ENCODE peak calls at places on chromosome 1, in eight cellular contexts. Y, V, F, J, P, W, G and U are unnamed samples.

GRCh38 chr1:114082047-114082630 is 71.5 kb downstream of the SYT6 start:
- DNase-seq in Y (no peak), V (no peak), F (no peak), J (no peak), P (no peak), W (no peak), G (no peak), U (no peak)

GRCh38 chr1:10674700-10675598 is 121.5 kb downstream of the CASZ1 start:
- DNase-seq in Y (no peak), V (no peak), F (no peak), J (peak), P (no peak), W (no peak), G (no peak), U (no peak)

GRCh38 chr1:118154220-118154619 is 30.8 kb downstream of the SPAG17 start:
- DNase-seq in Y (no peak), V (no peak), F (no peak), J (no peak), P (no peak), W (no peak), G (no peak), U (no peak)

GRCh38 chr1:206470692-206471414 is 577 bp downstream of the IKBKE start:
- DNase-seq in Y (peak), V (no peak), F (no peak), J (peak), P (no peak), W (peak), G (peak), U (peak)

GRCh38 chr1:221806984-221807383 is 65.1 kb upstream of the DUSP10 start:
- DNase-seq in Y (no peak), V (no peak), F (no peak), J (no peak), P (no peak), W (no peak), G (no peak), U (no peak)

GRCh38 chr1:21823206-21823979 is 11.3 kb downstream of the LDLRAD2 start:
- DNase-seq in Y (no peak), V (no peak), F (no peak), J (no peak), P (no peak), W (no peak), G (no peak), U (no peak)

GRCh38 chr1:10980841-10981727 is 31.4 kb upstream of the TARDBP start:
- DNase-seq in Y (no peak), V (peak), F (no peak), J (no peak), P (no peak), W (no peak), G (no peak), U (no peak)

GRCh38 chr1:243493156-243494129 is 237.6 kb downstream of the SDCCAG8 start:
- DNase-seq in Y (no peak), V (no peak), F (peak), J (no peak), P (no peak), W (no peak), G (no peak), U (no peak)

GRCh38 chr1:184665329-184665728 is 89.3 kb downstream of the EDEM3 start:
- DNase-seq in Y (no peak), V (no peak), F (no peak), J (no peak), P (no peak), W (no peak), G (no peak), U (no peak)
- H3K27ac ChIP-seq in Y (no peak), V (no peak), F (no peak), J (no peak), P (no peak), W (no peak), G (no peak), U (no peak)

GRCh38 chr1:17216078-17216477 is 11.2 kb downstream of the PADI1 start:
- DNase-seq in Y (no peak), V (no peak), F (no peak), J (no peak), P (no peak), W (no peak), G (no peak), U (no peak)

GRCh38 chr1:17217607-17218006 is 12.7 kb downstream of the PADI1 start:
- DNase-seq in Y (no peak), V (no peak), F (no peak), J (no peak), P (no peak), W (no peak), G (no peak), U (no peak)

GRCh38 chr1:17213433-17214148 is 8.7 kb downstream of the PADI1 start:
- DNase-seq in Y (no peak), V (no peak), F (no peak), J (no peak), P (no peak), W (no peak), G (no peak), U (no peak)

GRCh38 chr1:17214876-17215544 is 10.1 kb downstream of the PADI1 start:
- DNase-seq in Y (no peak), V (no peak), F (no peak), J (no peak), P (no peak), W (no peak), G (no peak), U (no peak)

GRCh38 chr1:17215545-17215890 is 10.6 kb downstream of the PADI1 start:
- DNase-seq in Y (no peak), V (no peak), F (no peak), J (no peak), P (no peak), W (no peak), G (no peak), U (no peak)
- H3K27ac ChIP-seq in Y (no peak), V (no peak), F (no peak), J (no peak), P (no peak), W (no peak), G (no peak), U (no peak)

DNA sequence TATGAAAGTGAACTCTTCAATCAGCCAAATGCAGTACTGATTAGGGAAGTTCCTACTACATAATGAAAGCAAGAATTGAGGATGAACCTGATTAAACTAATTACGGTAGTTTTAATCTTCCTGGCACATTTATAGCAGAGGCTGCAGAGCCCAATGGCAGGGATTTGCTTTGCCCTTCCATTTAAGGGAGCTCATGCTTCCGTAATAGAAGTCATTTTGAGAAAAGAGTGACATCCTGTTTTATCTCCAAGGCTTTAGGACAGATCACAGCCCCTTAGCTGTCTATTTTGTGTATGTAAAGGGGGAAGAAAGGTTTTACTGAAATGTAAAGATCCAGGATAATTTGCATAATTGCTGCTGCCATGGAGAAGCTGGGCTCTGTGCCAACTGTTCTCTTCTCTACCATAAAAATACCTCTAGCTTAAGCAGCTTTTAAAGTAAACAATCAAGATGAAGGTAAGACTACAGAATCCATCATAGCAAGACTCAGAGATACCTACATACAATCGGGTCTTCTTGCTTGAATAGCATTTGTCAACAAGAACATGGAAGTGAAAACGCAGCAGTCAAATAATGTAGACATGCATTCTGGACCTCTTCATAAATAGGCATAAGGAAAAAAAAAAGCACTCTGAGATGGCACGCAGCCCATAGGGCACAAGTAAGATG is 62.5 kb downstream of the ASH1L start:
- DNase-seq in Y (no peak), V (no peak), F (no peak), J (peak), P (no peak), W (no peak), G (no peak), U (no peak)
- H3K27ac ChIP-seq in Y (no peak), V (peak), F (no peak), J (peak), P (no peak), W (no peak), G (no peak), U (no peak)

GRCh38 chr1:209328178-209328577 is 255.3 kb upstream of the CAMK1G start:
- DNase-seq in Y (no peak), V (no peak), F (no peak), J (no peak), P (no peak), W (no peak), G (no peak), U (no peak)

GRCh38 chr1:209323743-209324142 is 259.8 kb upstream of the CAMK1G start:
- DNase-seq in Y (no peak), V (no peak), F (no peak), J (no peak), P (no peak), W (no peak), G (no peak), U (no peak)

GRCh38 chr1:209326876-209327275 is 256.6 kb upstream of the CAMK1G start:
- DNase-seq in Y (no peak), V (no peak), F (no peak), J (no peak), P (no peak), W (no peak), G (no peak), U (no peak)

GRCh38 chr1:209326096-209326495 is 257.4 kb upstream of the CAMK1G start:
- DNase-seq in Y (no peak), V (no peak), F (peak), J (no peak), P (no peak), W (no peak), G (no peak), U (no peak)

GRCh38 chr1:209325492-209325891 is 258.0 kb upstream of the CAMK1G start:
- DNase-seq in Y (no peak), V (no peak), F (no peak), J (no peak), P (no peak), W (no peak), G (no peak), U (no peak)
- H3K27ac ChIP-seq in Y (no peak), V (no peak), F (peak), J (no peak), P (no peak), W (no peak), G (no peak), U (no peak)

DNA sequence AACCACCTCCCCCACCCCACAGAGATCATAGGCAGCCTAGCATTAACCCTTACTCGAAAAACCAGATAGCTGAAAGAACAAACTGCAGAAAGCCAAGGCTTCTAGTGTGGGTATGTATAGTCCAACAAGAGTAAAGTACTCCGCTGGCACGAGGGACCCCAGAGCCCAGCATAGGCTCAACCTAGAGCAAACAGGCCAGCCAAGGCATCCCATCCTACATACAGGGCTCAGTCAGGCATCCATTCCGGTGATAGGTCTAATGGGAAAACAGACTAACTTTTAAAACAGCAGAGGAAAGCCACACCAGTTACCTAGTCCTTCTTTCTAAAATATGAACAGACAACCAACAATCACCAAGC is 17.8 kb downstream of the DIPK1A start:
- DNase-seq in Y (no peak), V (no peak), F (no peak), J (no peak), P (no peak), W (no peak), G (no peak), U (no peak)
- H3K27ac ChIP-seq in Y (no peak), V (peak), F (no peak), J (peak), P (no peak), W (no peak), G (no peak), U (no peak)